ENCODE peak calls at places on chromosome 13, in eight cellular contexts. W is CD8-positive, alpha-beta memory T cell; S is activated gamma-delta T cell treated with Interleukin-2 at 50 U/mL for 16 hours; D is EL; P is activated CD4-positive, alpha-beta T cell treated with anti-CD3 and anti-CD28 coated beads for 48 hours; B is Caco-2; F is dorsolateral prefrontal cortex; I is IMR-90. Y is an unnamed sample.
A peak's percentile ranks its signal among the peaks of the same experiment; 100 is the strongest.

GRCh38 chr13:76717092-76717491 is 169.1 kb downstream of the KCTD12 start:
- DNase-seq in B (no peak), F (no peak), D (peak; percentile 23), I (peak; percentile 73), W (no peak), P (no peak), S (no peak), Y (no peak)

GRCh38 chr13:28485097-28485496 is 9.8 kb downstream of the FLT1 start:
- DNase-seq in S (no peak), I (no peak), W (no peak), B (no peak), D (no peak), F (no peak), P (no peak), Y (no peak)

GRCh38 chr13:23445794-23446193 is 12.3 kb upstream of the SACS start:
- DNase-seq in W (no peak), I (no peak), P (no peak), F (no peak), D (no peak), S (no peak), B (no peak), Y (no peak)

GRCh38 chr13:108495686-108496363 is 133.6 kb upstream of the MYO16 start:
- DNase-seq in B (no peak), W (no peak), P (no peak), D (no peak), F (no peak), I (no peak), S (no peak), Y (peak; percentile 0)

GRCh38 chr13:24911135-24911524 is 147.2 kb downstream of the RNF17 start:
- DNase-seq in P (no peak), D (peak; percentile 65), S (no peak), I (peak; percentile 74), B (no peak), W (no peak), F (no peak), Y (no peak)

GRCh38 chr13:38223093-38223492 is 126.6 kb upstream of the UFM1 start:
- DNase-seq in D (peak; percentile 47), P (no peak), W (no peak), S (no peak), I (peak; percentile 1), F (no peak), B (no peak), Y (no peak)

GRCh38 chr13:98751397-98752110 is 918 bp downstream of the SLC15A1 start:
- DNase-seq in P (no peak), D (peak; percentile 26), S (no peak), I (peak; percentile 5), F (no peak), W (no peak), B (peak; percentile 91), Y (no peak)

GRCh38 chr13:106573279-106573831 is 5.4 kb upstream of the ARGLU1 start:
- DNase-seq in F (no peak), S (no peak), W (no peak), I (peak; percentile 52), D (peak; percentile 74), P (no peak), B (no peak), Y (no peak)

GRCh38 chr13:48858523-48858922 is 117.2 kb upstream of the FNDC3A start:
- DNase-seq in S (no peak), B (no peak), D (no peak), P (no peak), I (no peak), W (no peak), F (no peak), Y (no peak)

GRCh38 chr13:59702269-59702668 is 461.5 kb downstream of the DIAPH3 start:
- DNase-seq in B (no peak), D (no peak), S (no peak), W (no peak), P (no peak), I (no peak), F (no peak), Y (no peak)

GRCh38 chr13:102571075-102571474 is 25.7 kb upstream of the TPP2 start:
- DNase-seq in F (no peak), S (no peak), B (no peak), I (no peak), P (no peak), W (no peak), D (no peak), Y (no peak)

GRCh38 chr13:45073809-45074208 is 46.5 kb upstream of the GTF2F2 start:
- DNase-seq in P (peak; percentile 6), F (no peak), I (no peak), W (no peak), S (no peak), D (no peak), B (no peak), Y (no peak)

GRCh38 chr13:70249332-70250064 is 141.2 kb upstream of the KLHL1 start:
- DNase-seq in F (no peak), B (peak; percentile 46), I (no peak), P (no peak), S (no peak), D (no peak), W (no peak), Y (no peak)

GRCh38 chr13:79393564-79394249 is 12.3 kb downstream of the RBM26 start:
- DNase-seq in W (peak; percentile 67), S (peak; percentile 19), F (no peak), D (no peak), I (no peak), B (peak; percentile 74), P (peak; percentile 28), Y (no peak)

GRCh38 chr13:40442191-40442590 is 224.2 kb downstream of the FOXO1 start:
- DNase-seq in B (no peak), F (no peak), S (no peak), P (no peak), I (no peak), W (no peak), D (no peak), Y (no peak)

GRCh38 chr13:93249259-93249917 is 22.8 kb downstream of the GPC6 start:
- DNase-seq in D (peak; percentile 87), W (no peak), F (no peak), I (peak; percentile 95), P (no peak), B (no peak), S (no peak), Y (no peak)

GRCh38 chr13:49292742-49293498 is 45.2 kb downstream of the CDADC1 start:
- DNase-seq in W (no peak), F (no peak), S (no peak), D (peak; percentile 15), I (peak; percentile 96), P (peak; percentile 34), B (no peak), Y (no peak)

GRCh38 chr13:42405665-42406390 is 133.9 kb downstream of the AKAP11 start:
- DNase-seq in S (no peak), D (peak; percentile 63), B (no peak), P (peak; percentile 77), F (no peak), I (peak; percentile 8), W (peak; percentile 63), Y (no peak)

GRCh38 chr13:75635101-75635620 is 969 bp upstream of the LMO7 start:
- DNase-seq in I (no peak), S (no peak), F (no peak), B (peak; percentile 54), D (peak; percentile 47), W (no peak), P (no peak), Y (no peak)

GRCh38 chr13:109162248-109163051 is 533.0 kb downstream of the MYO16 start:
- DNase-seq in I (no peak), S (no peak), W (no peak), P (peak; percentile 58), F (no peak), D (no peak), B (no peak), Y (no peak)

Y was measured in pulmonary artery endothelial cell.